ENCODE peak calls at places on chromosomes 16 and 17, in six cellular contexts. V, T, L, R, A and H are unnamed samples.
A peak's percentile ranks its signal among the peaks of the same experiment; 100 is the strongest.

GRCh38 chr17:44933824-44934744 is 13.5 kb downstream of the KIF18B start:
- DNase-seq in R (no peak), T (no peak), L (no peak), V (no peak), A (no peak), H (no peak)

GRCh38 chr17:79633937-79634813 is 23.3 kb upstream of the RBFOX3 start:
- DNase-seq in L (no peak), V (peak; percentile 5), A (no peak), T (no peak), R (no peak), H (no peak)

GRCh38 chr17:82396601-82397435 is 21.3 kb upstream of the HEXD start:
- DNase-seq in L (no peak), V (no peak), R (no peak), A (no peak), T (no peak), H (no peak)

GRCh38 chr17:76545918-76546555 is 6.2 kb downstream of the PRCD start:
- DNase-seq in V (no peak), A (no peak), T (no peak), R (no peak), L (no peak), H (no peak)

GRCh38 chr17:36594626-36595401 is 3.1 kb downstream of the DHRS11 start:
- DNase-seq in T (no peak), V (no peak), A (no peak), R (no peak), L (no peak), H (no peak)

GRCh38 chr17:76557368-76558209 is 17.7 kb downstream of the PRCD start:
- DNase-seq in T (peak; percentile 92), R (peak; percentile 86), A (peak; percentile 95), V (peak; percentile 95), L (peak; percentile 93), H (peak; percentile 93)

GRCh38 chr17:35162755-35163154 is 15.1 kb downstream of the UNC45B start:
- DNase-seq in T (no peak), R (no peak), A (no peak), V (no peak), L (no peak), H (no peak)

GRCh38 chr17:44826123-44826790 is 3.8 kb downstream of the GJC1 start:
- DNase-seq in L (no peak), R (no peak), A (no peak), T (no peak), V (no peak), H (no peak)

GRCh38 chr17:44083250-44083849 is 12.8 kb downstream of the G6PC3 start:
- DNase-seq in R (no peak), A (no peak), T (no peak), L (no peak), V (no peak), H (no peak)

GRCh38 chr17:2510559-2510958 is 1.1 kb downstream of the METTL16 start:
- DNase-seq in R (no peak), V (no peak), L (no peak), A (no peak), T (no peak), H (no peak)

GRCh38 chr16:86071611-86072240 is 172.8 kb downstream of the IRF8 start:
- DNase-seq in A (no peak), R (no peak), L (no peak), V (no peak), T (no peak), H (no peak)

GRCh38 chr17:65158622-65159021 is 21.5 kb downstream of the RGS9 start:
- DNase-seq in V (no peak), R (no peak), L (no peak), A (no peak), T (no peak), H (no peak)

GRCh38 chr16:67989322-67990017 is 9.2 kb upstream of the DPEP3 start:
- DNase-seq in T (no peak), L (no peak), V (no peak), A (no peak), R (no peak), H (no peak)

GRCh38 chr16:52569296-52569695 is 22.4 kb upstream of the TOX3 start:
- DNase-seq in V (no peak), R (no peak), A (no peak), L (no peak), T (no peak), H (no peak)

GRCh38 chr16:9908613-9909012 is 273.6 kb downstream of the GRIN2A start:
- DNase-seq in A (no peak), L (no peak), T (no peak), R (no peak), V (no peak), H (no peak)

GRCh38 chr16:1474047-1474446 is 781 bp downstream of the CLCN7 start:
- DNase-seq in A (no peak), V (no peak), L (no peak), R (no peak), T (no peak), H (no peak)

GRCh38 chr16:24819462-24820040 is 26.2 kb upstream of the SLC5A11 start:
- DNase-seq in R (no peak), V (no peak), A (no peak), L (no peak), T (no peak), H (no peak)

GRCh38 chr17:6558276-6558675 is 1.9 kb upstream of the PITPNM3 start:
- DNase-seq in L (no peak), V (peak; percentile 3), R (no peak), T (no peak), A (no peak), H (no peak)

GRCh38 chr16:77430360-77430759 is 4.5 kb downstream of the ADAMTS18 start:
- DNase-seq in L (no peak), A (no peak), V (no peak), T (no peak), R (no peak), H (no peak)

GRCh38 chr17:35088647-35088910 is 25.1 kb upstream of the RFFL start:
- DNase-seq in R (no peak), L (no peak), T (no peak), V (no peak), A (no peak), H (no peak)

GRCh38 chr16:85301171-85301690 is 189.0 kb upstream of the CIBAR2 start:
- DNase-seq in A (no peak), L (no peak), R (no peak), T (peak; percentile 59), V (no peak), H (no peak)

GRCh38 chr16:88784074-88784855 is 755 bp downstream of the PIEZO1 start:
- DNase-seq in A (no peak), R (no peak), L (no peak), V (no peak), T (no peak), H (peak; percentile 43)